ENCODE peak calls at places on chromosomes 7 and 10, in eight cellular contexts. One of them, this sample, is unnamed.

GRCh38 chr10:101830322-101831168 is 12.3 kb upstream of the OGA start:
- DNase-seq in BJ: peak; percentile 37
- DNase-seq in CD4-positive, CD25-positive, alpha-beta regulatory T cell: peak; percentile 96
- DNase-seq in NT2/D1: no peak
- DNase-seq in ovary: peak; percentile 95
- DNase-seq in psoas muscle: peak; percentile 87
- DNase-seq in small intestine: peak; percentile 90
- DNase-seq in aorta: peak; percentile 95
- DNase-seq in this sample: peak; percentile 76

GRCh38 chr7:116706668-116707126 is 34.7 kb downstream of the MET start:
- DNase-seq in ovary: no peak
- DNase-seq in BJ: no peak
- DNase-seq in small intestine: peak; percentile 81
- DNase-seq in NT2/D1: peak; percentile 9
- DNase-seq in CD4-positive, CD25-positive, alpha-beta regulatory T cell: no peak
- DNase-seq in psoas muscle: no peak
- DNase-seq in aorta: no peak
- DNase-seq in this sample: no peak

GRCh38 chr10:103668351-103669242 is 175.1 kb downstream of the NEURL1 start:
- DNase-seq in NT2/D1: no peak
- DNase-seq in CD4-positive, CD25-positive, alpha-beta regulatory T cell: peak; percentile 30
- DNase-seq in psoas muscle: peak; percentile 81
- DNase-seq in ovary: peak; percentile 86
- DNase-seq in small intestine: peak; percentile 65
- DNase-seq in aorta: peak; percentile 92
- DNase-seq in BJ: peak; percentile 24
- DNase-seq in this sample: no peak

GRCh38 chr10:122850705-122851640 is 5.3 kb upstream of the CUZD1 start:
- DNase-seq in small intestine: no peak
- DNase-seq in aorta: no peak
- DNase-seq in ovary: no peak
- DNase-seq in NT2/D1: no peak
- DNase-seq in BJ: no peak
- DNase-seq in CD4-positive, CD25-positive, alpha-beta regulatory T cell: no peak
- DNase-seq in psoas muscle: no peak
- DNase-seq in this sample: peak; percentile 51

GRCh38 chr10:132752961-132753360 is 33.0 kb downstream of the NKX6-2 start:
- DNase-seq in BJ: no peak
- DNase-seq in psoas muscle: no peak
- DNase-seq in aorta: no peak
- DNase-seq in CD4-positive, CD25-positive, alpha-beta regulatory T cell: no peak
- DNase-seq in ovary: no peak
- DNase-seq in small intestine: no peak
- DNase-seq in NT2/D1: no peak
- DNase-seq in this sample: no peak

GRCh38 chr7:47622946-47623640 is 41.2 kb upstream of the TNS3 start:
- DNase-seq in BJ: peak; percentile 85
- DNase-seq in CD4-positive, CD25-positive, alpha-beta regulatory T cell: no peak
- DNase-seq in psoas muscle: no peak
- DNase-seq in small intestine: no peak
- DNase-seq in NT2/D1: no peak
- DNase-seq in ovary: peak; percentile 59
- DNase-seq in aorta: no peak
- DNase-seq in this sample: peak; percentile 91

GRCh38 chr10:116542007-116542677 is 3.6 kb upstream of the PNLIP start:
- DNase-seq in psoas muscle: no peak
- DNase-seq in aorta: no peak
- DNase-seq in small intestine: no peak
- DNase-seq in NT2/D1: no peak
- DNase-seq in CD4-positive, CD25-positive, alpha-beta regulatory T cell: no peak
- DNase-seq in BJ: no peak
- DNase-seq in ovary: no peak
- DNase-seq in this sample: no peak

GRCh38 chr10:23694921-23695824 is 256.3 kb downstream of the OTUD1 start:
- DNase-seq in NT2/D1: peak; percentile 23
- DNase-seq in psoas muscle: no peak
- DNase-seq in CD4-positive, CD25-positive, alpha-beta regulatory T cell: no peak
- DNase-seq in small intestine: no peak
- DNase-seq in aorta: no peak
- DNase-seq in BJ: no peak
- DNase-seq in ovary: no peak
- DNase-seq in this sample: no peak

GRCh38 chr7:6160191-6160623 is 112.2 kb downstream of the CYTH3 start:
- DNase-seq in psoas muscle: peak; percentile 71
- DNase-seq in ovary: peak; percentile 82
- DNase-seq in small intestine: peak; percentile 28
- DNase-seq in BJ: no peak
- DNase-seq in CD4-positive, CD25-positive, alpha-beta regulatory T cell: no peak
- DNase-seq in aorta: peak; percentile 90
- DNase-seq in NT2/D1: peak; percentile 28
- DNase-seq in this sample: peak; percentile 36

GRCh38 chr10:133050376-133050775 is 37.3 kb upstream of the ADGRA1 start:
- DNase-seq in NT2/D1: no peak
- DNase-seq in CD4-positive, CD25-positive, alpha-beta regulatory T cell: no peak
- DNase-seq in BJ: no peak
- DNase-seq in psoas muscle: no peak
- DNase-seq in ovary: no peak
- DNase-seq in small intestine: no peak
- DNase-seq in aorta: no peak
- DNase-seq in this sample: no peak

GRCh38 chr7:103799298-103799697 is 190.2 kb downstream of the RELN start:
- DNase-seq in NT2/D1: no peak
- DNase-seq in aorta: no peak
- DNase-seq in psoas muscle: no peak
- DNase-seq in ovary: no peak
- DNase-seq in small intestine: no peak
- DNase-seq in BJ: no peak
- DNase-seq in CD4-positive, CD25-positive, alpha-beta regulatory T cell: no peak
- DNase-seq in this sample: no peak

GRCh38 chr10:22620140-22620857 is 94.1 kb downstream of the PIP4K2A start:
- DNase-seq in CD4-positive, CD25-positive, alpha-beta regulatory T cell: no peak
- DNase-seq in aorta: peak; percentile 94
- DNase-seq in small intestine: no peak
- DNase-seq in NT2/D1: no peak
- DNase-seq in BJ: peak; percentile 79
- DNase-seq in psoas muscle: peak; percentile 76
- DNase-seq in ovary: peak; percentile 80
- DNase-seq in this sample: peak; percentile 97

GRCh38 chr7:29322023-29322712 is 127.6 kb downstream of the CHN2 start:
- DNase-seq in ovary: no peak
- DNase-seq in BJ: no peak
- DNase-seq in small intestine: no peak
- DNase-seq in NT2/D1: no peak
- DNase-seq in psoas muscle: no peak
- DNase-seq in aorta: no peak
- DNase-seq in CD4-positive, CD25-positive, alpha-beta regulatory T cell: no peak
- DNase-seq in this sample: no peak

GRCh38 chr10:121886997-121887622 is 40.7 kb downstream of the ATE1 start:
- DNase-seq in psoas muscle: peak; percentile 41
- DNase-seq in small intestine: peak; percentile 67
- DNase-seq in aorta: no peak
- DNase-seq in BJ: no peak
- DNase-seq in ovary: no peak
- DNase-seq in NT2/D1: peak; percentile 47
- DNase-seq in CD4-positive, CD25-positive, alpha-beta regulatory T cell: peak; percentile 69
- DNase-seq in this sample: peak; percentile 17

GRCh38 chr7:116525298-116525912 is 569 bp downstream of the CAV1 start:
- DNase-seq in aorta: peak; percentile 81
- DNase-seq in small intestine: peak; percentile 19
- DNase-seq in BJ: no peak
- DNase-seq in psoas muscle: peak; percentile 30
- DNase-seq in CD4-positive, CD25-positive, alpha-beta regulatory T cell: peak; percentile 16
- DNase-seq in ovary: peak; percentile 66
- DNase-seq in NT2/D1: peak; percentile 16
- DNase-seq in this sample: no peak

GRCh38 chr10:21488246-21488953 is 37.1 kb downstream of the SKIDA1 start:
- DNase-seq in ovary: no peak
- DNase-seq in aorta: no peak
- DNase-seq in small intestine: no peak
- DNase-seq in BJ: no peak
- DNase-seq in psoas muscle: no peak
- DNase-seq in NT2/D1: no peak
- DNase-seq in CD4-positive, CD25-positive, alpha-beta regulatory T cell: no peak
- DNase-seq in this sample: peak; percentile 61

GRCh38 chr7:4840097-4840501 is 21.7 kb downstream of the PAPOLB start:
- DNase-seq in small intestine: no peak
- DNase-seq in CD4-positive, CD25-positive, alpha-beta regulatory T cell: no peak
- DNase-seq in BJ: no peak
- DNase-seq in ovary: no peak
- DNase-seq in psoas muscle: no peak
- DNase-seq in aorta: no peak
- DNase-seq in NT2/D1: no peak
- DNase-seq in this sample: no peak

GRCh38 chr10:43689618-43689954 is 40.9 kb upstream of the ZNF32 start:
- DNase-seq in BJ: no peak
- DNase-seq in CD4-positive, CD25-positive, alpha-beta regulatory T cell: no peak
- DNase-seq in ovary: peak; percentile 68
- DNase-seq in aorta: peak; percentile 89
- DNase-seq in psoas muscle: peak; percentile 60
- DNase-seq in NT2/D1: no peak
- DNase-seq in small intestine: peak; percentile 53
- DNase-seq in this sample: no peak

GRCh38 chr10:43688348-43688892 is 39.7 kb upstream of the ZNF32 start:
- DNase-seq in CD4-positive, CD25-positive, alpha-beta regulatory T cell: no peak
- DNase-seq in BJ: no peak
- DNase-seq in psoas muscle: no peak
- DNase-seq in ovary: no peak
- DNase-seq in small intestine: no peak
- DNase-seq in NT2/D1: no peak
- DNase-seq in aorta: no peak
- DNase-seq in this sample: no peak

GRCh38 chr10:43689955-43690771 is 41.5 kb upstream of the ZNF32 start:
- DNase-seq in small intestine: peak; percentile 75
- DNase-seq in BJ: no peak
- DNase-seq in aorta: peak; percentile 96
- DNase-seq in NT2/D1: peak; percentile 49
- DNase-seq in psoas muscle: peak; percentile 86
- DNase-seq in ovary: peak; percentile 92
- DNase-seq in CD4-positive, CD25-positive, alpha-beta regulatory T cell: peak; percentile 83
- DNase-seq in this sample: peak; percentile 38

GRCh38 chr10:43687373-43687772 is 38.7 kb upstream of the ZNF32 start:
- DNase-seq in small intestine: no peak
- DNase-seq in aorta: peak; percentile 55
- DNase-seq in CD4-positive, CD25-positive, alpha-beta regulatory T cell: no peak
- DNase-seq in BJ: no peak
- DNase-seq in ovary: no peak
- DNase-seq in psoas muscle: no peak
- DNase-seq in NT2/D1: no peak
- DNase-seq in this sample: no peak

GRCh38 chr10:43689007-43689491 is 40.4 kb upstream of the ZNF32 start:
- DNase-seq in CD4-positive, CD25-positive, alpha-beta regulatory T cell: no peak
- DNase-seq in small intestine: no peak
- DNase-seq in aorta: peak; percentile 74
- DNase-seq in psoas muscle: no peak
- DNase-seq in ovary: no peak
- DNase-seq in BJ: no peak
- DNase-seq in NT2/D1: no peak
- DNase-seq in this sample: no peak
- H3K4me3 ChIP-seq in CD4-positive, CD25-positive, alpha-beta regulatory T cell: no peak overlapping the region
- H3K4me3 ChIP-seq in small intestine: no peak overlapping the region
- H3K4me3 ChIP-seq in aorta: no peak overlapping the region
- H3K4me3 ChIP-seq in psoas muscle: no peak overlapping the region
- H3K4me3 ChIP-seq in ovary: peak overlapping the region; percentile 41
- H3K4me3 ChIP-seq in BJ: no peak overlapping the region
- H3K4me3 ChIP-seq in NT2/D1: no peak overlapping the region
- H3K4me3 ChIP-seq in this sample: peak overlapping the region; percentile 66

GRCh38 chr7:27167916-27168264 is 2.6 kb upstream of the HOXA9 start:
- DNase-seq in NT2/D1: no peak
- DNase-seq in CD4-positive, CD25-positive, alpha-beta regulatory T cell: no peak
- DNase-seq in small intestine: no peak
- DNase-seq in BJ: no peak
- DNase-seq in aorta: peak; percentile 50
- DNase-seq in psoas muscle: no peak
- DNase-seq in ovary: no peak
- DNase-seq in this sample: no peak
- H3K4me3 ChIP-seq in NT2/D1: no peak overlapping the region
- H3K4me3 ChIP-seq in CD4-positive, CD25-positive, alpha-beta regulatory T cell: no peak overlapping the region
- H3K4me3 ChIP-seq in small intestine: peak overlapping the region; percentile 9
- H3K4me3 ChIP-seq in BJ: peak overlapping the region; percentile 72
- H3K4me3 ChIP-seq in aorta: no peak overlapping the region
- H3K4me3 ChIP-seq in psoas muscle: peak overlapping the region; percentile 79
- H3K4me3 ChIP-seq in ovary: peak overlapping the region; percentile 53
- H3K4me3 ChIP-seq in this sample: peak overlapping the region; percentile 78

DNA sequence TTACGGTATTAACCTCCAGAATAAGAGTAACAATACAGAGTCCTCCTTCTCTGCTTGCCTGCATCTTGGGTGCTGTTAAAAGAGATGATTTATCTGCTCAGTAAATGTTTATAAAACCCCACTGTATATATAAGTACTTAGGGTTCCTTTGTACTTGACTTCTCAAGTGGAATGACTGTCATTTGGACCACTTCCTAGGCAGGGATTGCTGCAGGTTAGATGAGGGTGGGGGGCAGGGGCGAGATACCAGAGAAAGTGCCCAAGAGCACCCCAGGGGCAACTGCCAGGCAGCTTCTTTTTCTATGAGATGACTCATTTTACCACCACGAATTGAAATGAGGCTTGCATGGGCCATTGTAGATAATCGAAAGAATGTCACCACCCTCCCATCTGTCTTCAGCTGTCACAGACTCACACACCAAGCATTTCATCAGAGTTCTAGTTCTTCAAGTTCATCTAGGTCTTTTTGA is 421.9 kb upstream of the GALNT17 start:
- DNase-seq in small intestine: no peak
- DNase-seq in psoas muscle: no peak
- DNase-seq in BJ: no peak
- DNase-seq in aorta: no peak
- DNase-seq in NT2/D1: no peak
- DNase-seq in ovary: no peak
- DNase-seq in CD4-positive, CD25-positive, alpha-beta regulatory T cell: no peak
- DNase-seq in this sample: peak; percentile 56
- H3K4me3 ChIP-seq in small intestine: no peak overlapping the region
- H3K4me3 ChIP-seq in psoas muscle: no peak overlapping the region
- H3K4me3 ChIP-seq in BJ: no peak overlapping the region
- H3K4me3 ChIP-seq in aorta: no peak overlapping the region
- H3K4me3 ChIP-seq in NT2/D1: no peak overlapping the region
- H3K4me3 ChIP-seq in ovary: no peak overlapping the region
- H3K4me3 ChIP-seq in CD4-positive, CD25-positive, alpha-beta regulatory T cell: no peak overlapping the region
- H3K4me3 ChIP-seq in this sample: no peak overlapping the region

DNA sequence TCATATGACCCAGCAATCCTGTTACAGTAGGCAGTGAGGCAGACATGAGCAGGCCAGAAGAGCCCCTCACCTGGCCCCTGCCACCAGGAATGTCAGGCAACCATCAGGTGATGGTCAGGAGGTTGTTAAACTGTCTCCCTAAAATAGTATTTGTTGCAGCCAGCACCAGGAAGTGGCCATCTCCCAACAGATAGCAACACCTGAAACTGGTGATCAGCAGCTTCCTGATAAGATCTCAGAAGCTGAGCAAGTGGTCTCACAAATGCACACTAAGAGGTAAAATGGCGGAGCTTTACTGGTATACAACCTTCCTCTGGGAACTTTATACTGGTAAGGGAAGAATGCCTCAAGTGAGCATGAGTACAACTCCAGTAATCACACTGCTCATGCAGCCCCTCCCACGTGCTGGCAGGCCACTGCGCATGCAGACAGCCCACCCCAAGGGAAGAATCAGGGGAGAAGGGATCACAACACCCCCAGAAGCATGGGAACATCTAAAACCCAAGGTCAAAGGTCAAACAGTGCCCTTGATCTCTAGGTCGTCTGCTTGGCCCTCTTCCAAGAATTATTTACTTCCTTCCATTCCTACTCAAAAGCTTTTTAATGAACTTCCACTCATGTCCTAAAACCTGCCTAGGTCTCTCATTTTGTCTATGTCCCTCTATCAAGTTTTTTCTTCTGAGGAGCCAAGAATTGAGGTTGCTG is 133.5 kb downstream of the DOCK4 start:
- DNase-seq in small intestine: no peak
- DNase-seq in aorta: no peak
- DNase-seq in CD4-positive, CD25-positive, alpha-beta regulatory T cell: no peak
- DNase-seq in psoas muscle: no peak
- DNase-seq in ovary: no peak
- DNase-seq in NT2/D1: no peak
- DNase-seq in BJ: no peak
- DNase-seq in this sample: no peak
- H3K4me3 ChIP-seq in small intestine: no peak overlapping the region
- H3K4me3 ChIP-seq in aorta: no peak overlapping the region
- H3K4me3 ChIP-seq in CD4-positive, CD25-positive, alpha-beta regulatory T cell: no peak overlapping the region
- H3K4me3 ChIP-seq in psoas muscle: no peak overlapping the region
- H3K4me3 ChIP-seq in ovary: no peak overlapping the region
- H3K4me3 ChIP-seq in NT2/D1: no peak overlapping the region
- H3K4me3 ChIP-seq in BJ: no peak overlapping the region
- H3K4me3 ChIP-seq in this sample: no peak overlapping the region

This sample was measured in skeletal muscle cell.